ENCODE peak calls at places on chromosomes 2 and 18, in five cellular contexts. X is esophagus squamous epithelium, Q is GM12865, T is retinal pigment epithelial cell, E is astrocyte of the cerebellum. V is an unnamed sample.

GRCh38 chr2:28901202-28901601 is 6.7 kb downstream of the WDR43 start:
- DNase-seq in X (no peak), Q (peak; percentile 9), T (no peak), E (no peak), V (no peak)

GRCh38 chr2:224381913-224382647 is 19.8 kb downstream of the FAM124B start:
- DNase-seq in X (no peak), Q (no peak), T (no peak), E (no peak), V (no peak)

GRCh38 chr2:144703852-144704324 is 184.0 kb upstream of the ZEB2 start:
- DNase-seq in X (no peak), Q (no peak), T (peak; percentile 69), E (peak; percentile 5), V (peak; percentile 26)

GRCh38 chr2:174066871-174067270 is 101.7 kb upstream of the SP3 start:
- DNase-seq in X (no peak), Q (no peak), T (no peak), E (no peak), V (no peak)

GRCh38 chr18:44130365-44130942 is 550.2 kb upstream of the SETBP1 start:
- DNase-seq in X (no peak), Q (peak; percentile 55), T (no peak), E (peak; percentile 27), V (no peak)

GRCh38 chr2:80706951-80707350 is 402.4 kb upstream of the LRRTM1 start:
- DNase-seq in X (no peak), Q (no peak), T (no peak), E (no peak), V (no peak)

GRCh38 chr2:176151199-176152099 is at the start of gene HOXD4:
- DNase-seq in X (no peak), Q (no peak), T (no peak), E (no peak), V (no peak)

GRCh38 chr18:7480853-7481252 is 86.3 kb upstream of the PTPRM start:
- DNase-seq in X (no peak), Q (no peak), T (no peak), E (no peak), V (no peak)

GRCh38 chr2:151289972-151290335 is 486 bp upstream of the NMI start:
- DNase-seq in X (no peak), Q (no peak), T (no peak), E (no peak), V (no peak)

GRCh38 chr2:159984034-159984433 is 78.4 kb downstream of the PLA2R1 start:
- DNase-seq in X (no peak), Q (no peak), T (no peak), E (no peak), V (no peak)

GRCh38 chr2:25279091-25279651 is 62.6 kb downstream of the DNMT3A start:
- DNase-seq in X (peak; percentile 24), Q (peak; percentile 91), T (peak; percentile 39), E (no peak), V (no peak)

GRCh38 chr18:8912348-8913057 is 190.0 kb upstream of the NDUFV2 start:
- DNase-seq in X (no peak), Q (peak; percentile 54), T (no peak), E (no peak), V (no peak)

GRCh38 chr2:30230855-30231725 is at the start of gene LBH:
- DNase-seq in X (peak; percentile 37), Q (peak; percentile 86), T (no peak), E (peak; percentile 49), V (peak; percentile 85)

GRCh38 chr2:39787950-39788349 is 8.9 kb upstream of the THUMPD2 start:
- DNase-seq in X (no peak), Q (no peak), T (no peak), E (no peak), V (no peak)

GRCh38 chr2:197931661-197932312 is 127.4 kb downstream of the PLCL1 start:
- DNase-seq in X (no peak), Q (no peak), T (no peak), E (no peak), V (no peak)

GRCh38 chr2:109125595-109126500 is 3.2 kb upstream of the SH3RF3 start:
- DNase-seq in X (no peak), Q (peak; percentile 23), T (peak; percentile 94), E (peak; percentile 97), V (peak; percentile 90)

GRCh38 chr2:200367155-200367554 is 60.7 kb downstream of the SPATS2L start:
- DNase-seq in X (no peak), Q (no peak), T (no peak), E (no peak), V (no peak)

GRCh38 chr2:215579809-215580208 is 143.9 kb upstream of the FN1 start:
- DNase-seq in X (no peak), Q (no peak), T (no peak), E (no peak), V (peak; percentile 62)

GRCh38 chr2:8550481-8550880 is 131.4 kb upstream of the ID2 start:
- DNase-seq in X (no peak), Q (no peak), T (no peak), E (no peak), V (no peak)

GRCh38 chr2:178478102-178478441 is 328 bp downstream of the FKBP7 start:
- DNase-seq in X (no peak), Q (peak; percentile 41), T (no peak), E (no peak), V (no peak)

GRCh38 chr2:27049422-27050280 is 1.8 kb upstream of the AGBL5 start:
- DNase-seq in X (no peak), Q (peak; percentile 81), T (no peak), E (no peak), V (no peak)

GRCh38 chr2:64186698-64187605 is 42.7 kb upstream of the PELI1 start:
- DNase-seq in X (no peak), Q (no peak), T (no peak), E (peak; percentile 40), V (no peak)

GRCh38 chr18:8793445-8794132 is 88.2 kb downstream of the MTCL1 start:
- DNase-seq in X (no peak), Q (no peak), T (peak; percentile 87), E (no peak), V (no peak)

GRCh38 chr2:100818003-100818605 is 1.8 kb upstream of the NPAS2 start:
- DNase-seq in X (no peak), Q (no peak), T (no peak), E (no peak), V (no peak)

GRCh38 chr2:19369341-19369955 is 11.0 kb upstream of the OSR1 start:
- DNase-seq in X (no peak), Q (no peak), T (no peak), E (no peak), V (no peak)

GRCh38 chr2:101274142-101274541 is 21.5 kb downstream of the CNOT11 start:
- DNase-seq in X (no peak), Q (no peak), T (no peak), E (no peak), V (no peak)

GRCh38 chr2:113791697-113792590 is 35.5 kb upstream of the SLC35F5 start:
- DNase-seq in X (no peak), Q (peak; percentile 69), T (no peak), E (peak; percentile 12), V (no peak)

GRCh38 chr18:56709463-56709862 is 58.3 kb downstream of the WDR7 start:
- DNase-seq in X (no peak), Q (peak; percentile 78), T (peak; percentile 45), E (peak; percentile 66), V (peak; percentile 41)

GRCh38 chr2:119681196-119681867 is 2.3 kb downstream of the TMEM177 start:
- DNase-seq in X (no peak), Q (no peak), T (no peak), E (no peak), V (no peak)

GRCh38 chr2:122713800-122714199 is 958.3 kb downstream of the TSN start:
- DNase-seq in X (no peak), Q (peak; percentile 33), T (no peak), E (no peak), V (no peak)

GRCh38 chr2:159064446-159065301 is 96.2 kb downstream of the TANC1 start:
- DNase-seq in X (no peak), Q (no peak), T (no peak), E (no peak), V (no peak)

DNA sequence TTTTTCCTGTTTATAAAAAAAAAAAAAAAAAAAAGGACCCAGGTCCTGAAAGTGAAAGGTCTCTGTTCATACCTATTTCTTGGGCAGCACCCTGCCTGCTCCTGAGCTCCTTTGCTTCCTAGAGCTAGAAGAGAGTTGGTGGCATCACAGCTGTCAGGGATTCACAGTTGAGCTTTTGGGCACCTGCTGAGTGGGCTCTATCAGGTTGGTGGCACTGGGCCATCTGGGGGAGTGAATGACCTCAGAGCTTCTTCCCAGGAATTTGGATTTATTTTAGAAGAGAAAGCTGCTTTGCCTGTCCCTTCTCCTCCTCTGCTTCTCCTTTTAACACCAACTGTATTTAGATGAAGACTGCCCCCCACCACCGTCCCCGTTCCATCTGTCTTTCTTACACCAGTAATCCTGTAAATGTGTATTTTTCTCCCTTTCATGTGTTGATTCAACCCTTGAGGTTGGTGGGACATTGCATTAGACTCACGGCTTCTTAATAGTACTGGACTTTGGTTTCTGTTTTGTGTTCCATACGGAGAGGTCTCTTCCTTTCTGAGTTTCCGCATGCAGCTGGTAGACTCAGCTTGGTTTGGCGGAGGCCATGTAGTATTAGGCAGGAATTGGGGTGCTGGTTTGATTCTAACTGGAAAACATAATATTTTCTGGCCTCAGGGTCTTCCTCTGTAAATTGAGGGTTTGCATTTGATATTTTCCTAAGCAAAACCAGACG is 7.6 kb upstream of the MGAT5 start:
- DNase-seq in X (no peak), Q (no peak), T (no peak), E (no peak), V (no peak)
- H3K4me3 ChIP-seq in X (no peak overlapping the region), Q (no peak overlapping the region), T (no peak overlapping the region), E (no peak overlapping the region), V (no peak overlapping the region)

GRCh38 chr18:27394687-27395086 is 209.6 kb upstream of the CHST9 start:
- DNase-seq in X (no peak), Q (no peak), T (no peak), E (no peak), V (no peak)
- TF ChIP-seq CTCF in X (no peak), Q (no peak), T (no peak), E (no peak), V (no peak)

GRCh38 chr2:226213717-226214116 is 585.9 kb downstream of the IRS1 start:
- DNase-seq in X (no peak), Q (no peak), T (peak; percentile 68), E (peak; percentile 63), V (peak; percentile 45)
- H3K4me3 ChIP-seq in X (no peak overlapping the region), Q (no peak overlapping the region), T (no peak overlapping the region), E (no peak overlapping the region), V (no peak overlapping the region)

DNA sequence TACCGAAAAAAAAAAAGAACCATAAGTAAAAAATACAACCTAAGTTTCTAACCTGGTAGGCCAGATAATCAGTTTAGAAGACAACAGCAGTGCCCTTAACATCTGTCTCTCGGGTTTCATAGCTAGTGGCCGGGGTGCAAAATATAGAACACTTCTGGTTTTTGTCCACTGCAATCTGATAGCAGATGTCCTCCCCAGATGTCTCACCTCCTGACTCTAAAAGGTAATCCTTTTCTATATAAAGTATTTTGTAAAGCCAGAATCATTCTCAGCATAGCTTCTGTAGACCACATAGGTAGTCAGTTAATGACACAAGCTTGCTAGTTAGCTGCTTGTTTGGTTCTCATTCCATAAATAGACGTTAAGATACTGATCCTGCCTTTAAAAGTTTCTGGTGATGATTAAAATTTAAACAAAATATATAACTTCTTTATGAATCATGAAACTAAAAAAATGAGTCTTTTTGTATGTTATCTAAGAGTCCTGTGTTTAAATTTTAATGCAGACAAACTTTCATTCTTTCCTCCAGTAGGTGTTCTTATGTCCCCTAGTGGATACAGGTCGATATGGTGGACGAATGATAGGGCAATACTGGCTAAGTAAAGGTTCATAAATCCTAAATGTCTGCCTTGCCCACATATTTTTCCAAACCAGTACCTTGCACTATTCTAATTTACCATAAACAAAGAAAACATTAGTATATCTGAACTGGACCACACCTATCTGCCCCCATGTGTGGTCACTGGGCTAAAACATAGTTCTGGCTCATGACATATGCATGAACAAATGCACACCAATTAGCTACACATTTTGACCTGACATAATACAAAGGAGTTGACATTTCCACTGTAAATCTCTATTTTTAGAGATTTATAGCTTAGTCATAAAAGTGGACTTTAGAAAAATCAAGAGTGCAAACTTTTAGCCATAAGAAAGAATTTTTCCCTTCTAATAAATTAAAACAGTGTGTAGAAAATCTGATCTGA is 171.0 kb downstream of the SRBD1 start:
- DNase-seq in X (no peak), Q (peak; percentile 27), T (no peak), E (no peak), V (no peak)
- TF ChIP-seq CTCF in X (no peak), Q (no peak), T (peak; percentile 4), E (peak; percentile 39), V (peak; percentile 38)

V was measured in AG04450.